ENCODE peak calls at places on chromosomes 12 and 14, in eight cellular contexts. P is left lung, D is tibial artery, Q is cardiac fibroblast, Z is GM12878, V is breast epithelium, O is psoas muscle, H is IMR-90. T is an unnamed sample.

GRCh38 chr12:47071241-47071852 is 8.1 kb upstream of the PCED1B start:
- DNase-seq in V (no peak), D (no peak), H (no peak), Z (no peak), P (no peak), O (no peak), Q (peak; percentile 33), T (no peak)

GRCh38 chr14:20782280-20782890 is 1.3 kb downstream of the RNASE6 start:
- DNase-seq in D (no peak), V (no peak), H (no peak), Z (no peak), Q (no peak), O (no peak), P (no peak), T (no peak)

GRCh38 chr12:123667771-123668170 is 3.1 kb upstream of the TCTN2 start:
- DNase-seq in D (no peak), V (no peak), P (no peak), Z (no peak), O (no peak), H (no peak), Q (no peak), T (no peak)

GRCh38 chr14:51568366-51568765 is 83.3 kb upstream of the FRMD6 start:
- DNase-seq in H (no peak), V (no peak), O (no peak), Q (no peak), P (no peak), D (no peak), Z (no peak), T (no peak)

GRCh38 chr12:47097276-47097896 is 17.6 kb upstream of the AMIGO2 start:
- DNase-seq in O (no peak), P (no peak), V (no peak), H (peak; percentile 62), Z (no peak), Q (peak; percentile 57), D (no peak), T (no peak)

GRCh38 chr12:38151991-38152700 is 164.4 kb upstream of the ALG10B start:
- DNase-seq in V (peak; percentile 36), Z (no peak), O (no peak), H (no peak), Q (no peak), D (no peak), P (no peak), T (no peak)

GRCh38 chr12:25817166-25817565 is 141.3 kb upstream of the RASSF8 start:
- DNase-seq in Z (no peak), H (peak; percentile 7), O (no peak), Q (no peak), D (no peak), V (no peak), P (no peak), T (no peak)

GRCh38 chr14:104111301-104112112 is 26.0 kb downstream of the ASPG start:
- DNase-seq in Z (no peak), Q (no peak), V (peak; percentile 50), O (peak; percentile 38), H (no peak), D (no peak), P (no peak), T (no peak)

GRCh38 chr12:14664434-14665023 is 31.9 kb downstream of the GUCY2C start:
- DNase-seq in Q (peak; percentile 72), V (no peak), O (no peak), D (no peak), Z (no peak), H (peak; percentile 35), P (no peak), T (peak; percentile 3)

GRCh38 chr14:92759300-92759678 is 10.9 kb upstream of the LGMN start:
- DNase-seq in V (no peak), O (no peak), H (peak; percentile 49), Q (peak; percentile 52), Z (no peak), P (no peak), D (no peak), T (no peak)

GRCh38 chr14:74816124-74816523 is 53.0 kb downstream of the YLPM1 start:
- DNase-seq in D (no peak), O (no peak), V (no peak), H (no peak), P (no peak), Q (no peak), Z (no peak), T (no peak)

GRCh38 chr14:95533391-95533821 is 1.4 kb upstream of the GLRX5 start:
- DNase-seq in Z (no peak), D (no peak), O (no peak), H (peak; percentile 65), Q (peak; percentile 67), P (no peak), V (no peak), T (no peak)

GRCh38 chr14:95533822-95534221 is 1.0 kb upstream of the GLRX5 start:
- DNase-seq in Q (no peak), V (no peak), H (no peak), D (no peak), Z (no peak), P (no peak), O (peak; percentile 66), T (no peak)

GRCh38 chr14:95529242-95529641 is 5.6 kb upstream of the GLRX5 start:
- DNase-seq in Z (no peak), H (no peak), D (no peak), V (no peak), O (no peak), P (no peak), Q (no peak), T (no peak)

GRCh38 chr14:95530461-95531170 is 4.2 kb upstream of the GLRX5 start:
- DNase-seq in V (no peak), D (no peak), P (no peak), Q (no peak), H (no peak), Z (no peak), O (no peak), T (no peak)

GRCh38 chr14:95531473-95531872 is 3.4 kb upstream of the GLRX5 start:
- DNase-seq in Z (no peak), D (no peak), O (no peak), H (peak; percentile 95), P (no peak), Q (peak; percentile 91), V (no peak), T (no peak)
- H3K4me3 ChIP-seq in Z (peak overlapping the region; percentile 93), D (no peak overlapping the region), O (no peak overlapping the region), H (no peak overlapping the region), P (no peak overlapping the region), Q (no peak overlapping the region), V (no peak overlapping the region), T (no peak overlapping the region)

GRCh38 chr12:52496590-52497071 is 3.6 kb upstream of the KRT6A start:
- DNase-seq in P (no peak), H (peak; percentile 40), O (no peak), D (no peak), Z (no peak), V (no peak), Q (peak; percentile 97), T (no peak)

GRCh38 chr12:52494518-52494917 is 1.5 kb upstream of the KRT6A start:
- DNase-seq in H (no peak), D (peak; percentile 49), P (no peak), V (no peak), Q (peak; percentile 95), Z (no peak), O (no peak), T (no peak)

GRCh38 chr12:52494100-52494499 is 1.0 kb upstream of the KRT6A start:
- DNase-seq in Q (peak; percentile 57), O (no peak), Z (no peak), H (no peak), P (no peak), D (no peak), V (no peak), T (no peak)

GRCh38 chr12:52496054-52496453 is 3.0 kb upstream of the KRT6A start:
- DNase-seq in P (no peak), H (no peak), O (no peak), Z (no peak), D (no peak), Q (no peak), V (no peak), T (no peak)

GRCh38 chr12:52495385-52495784 is 2.3 kb upstream of the KRT6A start:
- DNase-seq in Z (no peak), Q (peak; percentile 67), V (no peak), P (no peak), D (no peak), H (no peak), O (no peak), T (no peak)
- TF ChIP-seq CTCF in Z (no peak), Q (no peak), V (no peak), P (no peak), D (no peak), H (no peak), O (no peak), T (no peak)

GRCh38 chr14:101243587-101244338 is 317.5 kb upstream of the DIO3 start:
- DNase-seq in D (no peak), H (no peak), Z (no peak), V (no peak), Q (no peak), P (no peak), O (peak; percentile 10), T (no peak)
- H3K4me3 ChIP-seq in D (no peak overlapping the region), H (no peak overlapping the region), Z (no peak overlapping the region), V (no peak overlapping the region), Q (no peak overlapping the region), P (no peak overlapping the region), O (no peak overlapping the region), T (no peak overlapping the region)

DNA sequence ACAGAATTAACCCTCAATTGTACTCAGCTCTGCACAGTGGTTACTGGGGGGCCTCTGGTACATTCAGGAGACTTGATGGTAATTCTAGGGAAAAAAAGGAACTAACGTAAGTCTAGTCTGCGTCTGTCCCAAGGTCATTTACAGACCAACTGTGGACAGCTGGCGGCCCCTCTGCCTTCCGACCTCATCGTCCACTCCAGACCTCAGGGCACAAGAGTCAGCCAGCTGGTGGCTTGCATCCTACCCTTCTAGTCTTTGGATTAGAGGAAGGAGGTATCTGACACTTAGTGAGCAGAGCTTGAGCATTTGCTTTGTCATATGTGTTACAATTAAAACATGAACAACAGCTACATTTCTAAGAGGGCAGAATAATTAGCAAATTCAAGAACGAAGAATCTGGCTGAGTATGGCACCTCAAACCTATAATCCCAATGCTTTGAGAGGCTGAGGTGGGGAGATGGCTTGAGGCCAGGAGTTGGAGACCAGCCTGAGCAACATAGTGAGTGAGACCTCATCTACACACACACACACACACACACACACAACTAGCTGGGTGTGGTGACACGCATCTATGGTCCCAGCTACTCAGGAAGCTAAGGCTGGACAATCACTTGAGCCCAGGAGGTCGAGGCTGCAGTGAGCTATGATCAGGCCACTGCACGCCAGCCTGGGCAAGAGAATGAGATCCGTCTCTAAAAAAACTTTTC is 36.5 kb downstream of the SSH1 start:
- DNase-seq in D (no peak), O (no peak), Q (no peak), V (no peak), P (no peak), H (no peak), Z (no peak), T (no peak)
- TF ChIP-seq CTCF in D (no peak), O (no peak), Q (no peak), V (no peak), P (no peak), H (no peak), Z (no peak), T (no peak)

DNA sequence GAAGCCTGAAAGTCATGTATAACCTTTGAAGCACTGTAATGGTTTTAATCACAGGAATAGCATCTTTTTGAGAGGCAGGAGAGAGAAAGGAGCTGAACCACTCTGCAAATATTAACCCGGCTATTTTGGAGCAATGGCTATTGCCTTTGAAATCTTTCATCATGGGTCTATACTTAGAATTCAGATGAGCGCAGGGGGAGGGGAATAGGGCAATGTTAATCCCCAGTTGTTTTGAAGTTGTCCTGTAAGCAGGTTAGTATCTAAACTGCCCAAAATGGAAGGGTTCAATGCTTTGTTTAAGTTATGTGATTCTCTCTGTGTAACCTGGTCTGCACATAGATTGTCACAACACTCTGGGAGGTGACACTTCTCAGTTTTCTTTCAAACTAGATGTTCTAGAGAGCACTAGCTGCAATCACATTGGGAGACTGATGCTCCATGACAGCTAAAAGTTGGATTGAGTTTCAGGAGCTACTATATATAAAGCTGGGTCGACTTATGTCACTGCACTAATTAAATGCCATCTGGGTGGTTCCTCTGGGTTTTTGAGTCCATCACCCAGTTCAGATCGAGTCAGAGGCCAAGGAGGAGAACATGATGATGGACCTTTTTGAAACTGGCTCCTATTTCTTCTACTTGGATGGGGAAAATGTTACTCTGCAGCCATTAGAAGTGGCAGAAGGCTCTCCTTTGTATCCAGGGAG is at the start of gene MYF6:
- DNase-seq in Z (no peak), H (no peak), Q (no peak), O (peak; percentile 19), D (no peak), P (no peak), V (no peak), T (no peak)
- H3K4me3 ChIP-seq in Z (no peak within 1 kb of the TSS), H (no peak within 1 kb of the TSS), Q (no peak within 1 kb of the TSS), O (peak within 1 kb of the TSS; percentile 76), D (no peak within 1 kb of the TSS), P (no peak within 1 kb of the TSS), V (no peak within 1 kb of the TSS), T (peak within 1 kb of the TSS; percentile 9)